ENCODE peak calls at places on chromosomes 6 and 20, in four cellular contexts. One of them, this sample, is unnamed.

GRCh38 chr6:31157543-31158139 is at the start of gene CCHCR1:
- DNase-seq in SHP77: no peak
- DNase-seq in GM10248: no peak
- DNase-seq in epithelial cell of esophagus: no peak
- DNase-seq in this sample: no peak

GRCh38 chr20:46814366-46815232 is 80.0 kb upstream of the EYA2 start:
- DNase-seq in SHP77: no peak
- DNase-seq in GM10248: no peak
- DNase-seq in epithelial cell of esophagus: peak
- DNase-seq in this sample: no peak

GRCh38 chr20:64101731-64102621 is 5.4 kb downstream of the NPBWR2 start:
- DNase-seq in SHP77: peak
- DNase-seq in GM10248: peak
- DNase-seq in epithelial cell of esophagus: peak
- DNase-seq in this sample: no peak

GRCh38 chr6:44539701-44540100 is 152.2 kb downstream of the CDC5L start:
- DNase-seq in SHP77: no peak
- DNase-seq in GM10248: no peak
- DNase-seq in epithelial cell of esophagus: peak
- DNase-seq in this sample: no peak

GRCh38 chr6:11282875-11283274 is 50.4 kb upstream of the NEDD9 start:
- DNase-seq in SHP77: no peak
- DNase-seq in GM10248: no peak
- DNase-seq in epithelial cell of esophagus: no peak
- DNase-seq in this sample: no peak

GRCh38 chr6:41252401-41252800 is 24.3 kb downstream of the TREML4 start:
- DNase-seq in SHP77: no peak
- DNase-seq in GM10248: no peak
- DNase-seq in epithelial cell of esophagus: no peak
- DNase-seq in this sample: no peak

GRCh38 chr6:44006872-44007303 is 120.4 kb downstream of the MRPL14 start:
- DNase-seq in SHP77: no peak
- DNase-seq in GM10248: no peak
- DNase-seq in epithelial cell of esophagus: no peak
- DNase-seq in this sample: no peak

GRCh38 chr6:12543953-12544352 is 172.6 kb upstream of the PHACTR1 start:
- DNase-seq in SHP77: no peak
- DNase-seq in GM10248: no peak
- DNase-seq in epithelial cell of esophagus: no peak
- DNase-seq in this sample: no peak

GRCh38 chr20:22495172-22495571 is 89.2 kb downstream of the FOXA2 start:
- DNase-seq in SHP77: no peak
- DNase-seq in GM10248: no peak
- DNase-seq in epithelial cell of esophagus: no peak
- DNase-seq in this sample: no peak

GRCh38 chr6:22112490-22112889 is 184.3 kb downstream of the PRL start:
- DNase-seq in SHP77: no peak
- DNase-seq in GM10248: no peak
- DNase-seq in epithelial cell of esophagus: peak
- DNase-seq in this sample: no peak

GRCh38 chr6:132491303-132491702 is 21.6 kb downstream of the STX7 start:
- DNase-seq in SHP77: no peak
- DNase-seq in GM10248: no peak
- DNase-seq in epithelial cell of esophagus: peak
- DNase-seq in this sample: no peak

GRCh38 chr20:1427457-1428054 is 34.7 kb upstream of the FKBP1A start:
- DNase-seq in SHP77: peak
- DNase-seq in GM10248: no peak
- DNase-seq in epithelial cell of esophagus: no peak
- DNase-seq in this sample: no peak

GRCh38 chr6:126620747-126621146 is 280.8 kb downstream of the CENPW start:
- DNase-seq in SHP77: no peak
- DNase-seq in GM10248: no peak
- DNase-seq in epithelial cell of esophagus: no peak
- DNase-seq in this sample: no peak

GRCh38 chr6:21101694-21102093 is 491.9 kb upstream of the SOX4 start:
- DNase-seq in SHP77: no peak
- DNase-seq in GM10248: no peak
- DNase-seq in epithelial cell of esophagus: no peak
- DNase-seq in this sample: no peak

GRCh38 chr20:50750145-50750671 is 18.8 kb downstream of the PARD6B start:
- DNase-seq in SHP77: no peak
- DNase-seq in GM10248: no peak
- DNase-seq in epithelial cell of esophagus: no peak
- DNase-seq in this sample: no peak

GRCh38 chr6:22300287-22300998 is 3.6 kb upstream of the PRL start:
- DNase-seq in SHP77: no peak
- DNase-seq in GM10248: no peak
- DNase-seq in epithelial cell of esophagus: no peak
- DNase-seq in this sample: no peak

GRCh38 chr20:50053790-50054547 is 59.0 kb downstream of the UBE2V1 start:
- DNase-seq in SHP77: no peak
- DNase-seq in GM10248: no peak
- DNase-seq in epithelial cell of esophagus: no peak
- DNase-seq in this sample: no peak

GRCh38 chr6:122772724-122773123 is 6.8 kb upstream of the FABP7 start:
- DNase-seq in SHP77: no peak
- DNase-seq in GM10248: no peak
- DNase-seq in epithelial cell of esophagus: peak
- DNase-seq in this sample: no peak

GRCh38 chr20:23453944-23454543 is 1.4 kb upstream of the CST11 start:
- DNase-seq in SHP77: no peak
- DNase-seq in GM10248: no peak
- DNase-seq in epithelial cell of esophagus: no peak
- DNase-seq in this sample: no peak

GRCh38 chr20:1033751-1034419 is 31.8 kb upstream of the RSPO4 start:
- DNase-seq in SHP77: peak
- DNase-seq in GM10248: no peak
- DNase-seq in epithelial cell of esophagus: no peak
- DNase-seq in this sample: no peak

GRCh38 chr6:34512738-34513115 is 43.4 kb downstream of the SPDEF start:
- DNase-seq in SHP77: no peak
- DNase-seq in GM10248: no peak
- DNase-seq in epithelial cell of esophagus: no peak
- DNase-seq in this sample: no peak

GRCh38 chr20:34512266-34512954 is 3.8 kb upstream of the DYNLRB1 start:
- DNase-seq in SHP77: no peak
- DNase-seq in GM10248: no peak
- DNase-seq in epithelial cell of esophagus: no peak
- DNase-seq in this sample: no peak

GRCh38 chr6:13526718-13527668 is 39.6 kb upstream of the GFOD1 start:
- DNase-seq in SHP77: peak
- DNase-seq in GM10248: peak
- DNase-seq in epithelial cell of esophagus: peak
- DNase-seq in this sample: no peak

GRCh38 chr20:36153754-36154695 is 515 bp upstream of the EPB41L1 start:
- DNase-seq in SHP77: peak
- DNase-seq in GM10248: peak
- DNase-seq in epithelial cell of esophagus: peak
- DNase-seq in this sample: peak

GRCh38 chr6:135540207-135540877 is 42.8 kb upstream of the AHI1 start:
- DNase-seq in SHP77: peak
- DNase-seq in GM10248: no peak
- DNase-seq in epithelial cell of esophagus: no peak
- DNase-seq in this sample: no peak

This sample was measured in head of caudate nucleus.